ENCODE peak calls at places on chromosomes 4 and X, in six cellular contexts. L, O, S, Q, P and G are unnamed samples.

GRCh38 chr4:24024597-24024996 is 134.8 kb upstream of the PPARGC1A start:
- DNase-seq in L (no peak), P (no peak), O (peak), Q (no peak), S (no peak), G (peak)

GRCh38 chr4:18464160-18464559 is 442.6 kb upstream of the LCORL start:
- DNase-seq in L (no peak), O (no peak), P (no peak), Q (no peak), S (no peak), G (no peak)

GRCh38 chr4:153211986-153212720 is 7.9 kb downstream of the TRIM2 start:
- DNase-seq in S (no peak), O (peak), Q (no peak), P (no peak), L (no peak), G (peak)

GRCh38 chr4:128707864-128708263 is 101.6 kb upstream of the JADE1 start:
- DNase-seq in S (no peak), O (peak), L (no peak), Q (no peak), P (no peak), G (peak)

GRCh38 chrX:119105826-119106225 is 21.8 kb downstream of the KIAA1210 start:
- DNase-seq in S (no peak), L (no peak), O (peak), Q (no peak), P (no peak), G (peak)

GRCh38 chrX:84046403-84046984 is 141.5 kb downstream of the RPS6KA6 start:
- DNase-seq in Q (peak), O (peak), P (no peak), S (peak), L (no peak), G (peak)

GRCh38 chr4:117623321-117623720 is 411.0 kb upstream of the NDST3 start:
- DNase-seq in Q (no peak), O (no peak), L (no peak), S (no peak), P (no peak), G (peak)

GRCh38 chr4:177546745-177547144 is 104.5 kb upstream of the AGA start:
- DNase-seq in Q (no peak), P (no peak), L (no peak), O (peak), S (no peak), G (peak)

GRCh38 chrX:153969904-153970397 is 1.7 kb downstream of the HCFC1 start:
- DNase-seq in P (no peak), O (peak), S (peak), Q (no peak), L (no peak), G (peak)

GRCh38 chr4:74423101-74423500 is 21.8 kb upstream of the AREG start:
- DNase-seq in Q (no peak), L (no peak), O (peak), P (no peak), S (no peak), G (peak)

GRCh38 chrX:109472939-109473713 is 8.8 kb downstream of the GUCY2F start:
- DNase-seq in S (no peak), P (no peak), O (peak), L (no peak), Q (peak), G (peak)

GRCh38 chr4:152950402-152951274 is 14.5 kb downstream of the FHDC1 start:
- DNase-seq in Q (no peak), S (no peak), P (no peak), O (no peak), L (no peak), G (no peak)

GRCh38 chr4:41538887-41539498 is 1.0 kb downstream of the LIMCH1 start:
- DNase-seq in Q (no peak), L (peak), S (peak), P (peak), O (no peak), G (no peak)

GRCh38 chrX:40952855-40953254 is 132.4 kb upstream of the USP9X start:
- DNase-seq in P (no peak), S (no peak), L (no peak), O (peak), Q (no peak), G (peak)

GRCh38 chr4:123419885-123420743 is 23.5 kb downstream of the SPRY1 start:
- DNase-seq in L (no peak), O (no peak), S (no peak), Q (no peak), P (no peak), G (no peak)